ENCODE peak calls at places on chromosomes 16 and 17, in eight cellular contexts. A is CD8-positive, alpha-beta memory T cell; O is left colon; M is NB4; D is stimulated activated CD4-positive, alpha-beta T cell treated with anti-CD3 and anti-CD28 coated beads, Interleukin-1b, Interleukin-23, amount 100 ng/mL, for 1 hour; R is OCI-LY7; S is mesenchymal stem cell; F is renal cortical epithelial cell. U is an unnamed sample.

GRCh38 chr16:77002644-77003043 is 188.3 kb upstream of the MON1B start:
- DNase-seq in A (no peak), O (no peak), M (no peak), D (no peak), R (no peak), S (no peak), F (no peak), U (no peak)

GRCh38 chr17:18916816-18917496 is 35.0 kb upstream of the SLC5A10 start:
- DNase-seq in A (no peak), O (no peak), M (peak), D (no peak), R (no peak), S (no peak), F (no peak), U (peak)

GRCh38 chr17:63440770-63441335 is 5.3 kb downstream of the CYB561 start:
- DNase-seq in A (no peak), O (no peak), M (no peak), D (no peak), R (no peak), S (no peak), F (no peak), U (no peak)

GRCh38 chr16:23302045-23302956 is at the start of gene SCNN1B:
- DNase-seq in A (no peak), O (peak), M (no peak), D (no peak), R (no peak), S (no peak), F (no peak), U (no peak)

GRCh38 chr17:66673668-66674276 is 161.1 kb upstream of the CACNG5 start:
- DNase-seq in A (peak), O (peak), M (peak), D (no peak), R (peak), S (peak), F (peak), U (peak)

GRCh38 chr17:20919990-20920812 is 122.6 kb downstream of the USP22 start:
- DNase-seq in A (no peak), O (no peak), M (no peak), D (no peak), R (no peak), S (no peak), F (no peak), U (no peak)

GRCh38 chr16:27286446-27286845 is 17.9 kb upstream of the NSMCE1 start:
- DNase-seq in A (no peak), O (no peak), M (no peak), D (no peak), R (no peak), S (peak), F (peak), U (no peak)

GRCh38 chr16:66045626-66046025 is 320.9 kb upstream of the CDH5 start:
- DNase-seq in A (no peak), O (no peak), M (no peak), D (no peak), R (no peak), S (no peak), F (no peak), U (no peak)

GRCh38 chr17:69179227-69179952 is 37.7 kb upstream of the ABCA6 start:
- DNase-seq in A (no peak), O (no peak), M (peak), D (no peak), R (no peak), S (peak), F (peak), U (no peak)

GRCh38 chr17:752620-753219 is 656 bp upstream of the GEMIN4 start:
- DNase-seq in A (no peak), O (peak), M (peak), D (no peak), R (no peak), S (peak), F (peak), U (no peak)

GRCh38 chr17:57892820-57893595 is 43.2 kb upstream of the MRPS23 start:
- DNase-seq in A (no peak), O (peak), M (peak), D (no peak), R (no peak), S (peak), F (peak), U (no peak)

GRCh38 chr16:278863-279366 is 1.5 kb upstream of the ARHGDIG start:
- DNase-seq in A (peak), O (no peak), M (peak), D (no peak), R (peak), S (peak), F (peak), U (peak)

GRCh38 chr16:1839554-1839953 is 12.5 kb downstream of the FAHD1 start:
- DNase-seq in A (no peak), O (no peak), M (peak), D (no peak), R (no peak), S (peak), F (peak), U (no peak)

GRCh38 chr16:85004587-85005205 is 6.6 kb downstream of the ZDHHC7 start:
- DNase-seq in A (no peak), O (no peak), M (no peak), D (no peak), R (no peak), S (peak), F (peak), U (no peak)

GRCh38 chr17:77266213-77266612 is 125.4 kb downstream of the SEC14L1 start:
- DNase-seq in A (no peak), O (no peak), M (no peak), D (no peak), R (no peak), S (no peak), F (no peak), U (no peak)

GRCh38 chr16:89357055-89357454 is 133.3 kb downstream of the ANKRD11 start:
- DNase-seq in A (no peak), O (no peak), M (no peak), D (peak), R (no peak), S (no peak), F (no peak), U (peak)

GRCh38 chr16:3980311-3981111 is 100.0 kb upstream of the CREBBP start:
- DNase-seq in A (no peak), O (no peak), M (no peak), D (no peak), R (no peak), S (peak), F (peak), U (no peak)

GRCh38 chr17:31535581-31535981 is 144.1 kb downstream of the RAB11FIP4 start:
- DNase-seq in A (peak), O (no peak), M (no peak), D (no peak), R (peak), S (no peak), F (no peak), U (peak)

GRCh38 chr17:47999612-48000011 is 28.7 kb downstream of the CDK5RAP3 start:
- DNase-seq in A (peak), O (no peak), M (peak), D (no peak), R (no peak), S (peak), F (peak), U (peak)

GRCh38 chr16:27795992-27796614 is 246.2 kb downstream of the KATNIP start:
- DNase-seq in A (no peak), O (no peak), M (peak), D (no peak), R (peak), S (peak), F (peak), U (peak)

GRCh38 chr17:80908776-80909175 is 82.9 kb upstream of the CHMP6 start:
- DNase-seq in A (no peak), O (no peak), M (no peak), D (no peak), R (no peak), S (no peak), F (no peak), U (no peak)

U was measured in Karpas-422.